ENCODE peak calls at places on chromosome 10, in eight cellular contexts. One of them, this sample, is unnamed.

GRCh38 chr10:101319241-101319915 is 34.6 kb upstream of the BTRC start:
- DNase-seq in GM23248: peak
- DNase-seq in GM23338: peak
- DNase-seq in PC-3: no peak
- DNase-seq in MM.1S: no peak
- DNase-seq in HCT116: no peak
- DNase-seq in OCI-LY7: no peak
- DNase-seq in hepatocyte: peak
- DNase-seq in this sample: peak

GRCh38 chr10:7818295-7819125 is at the start of gene TAF3:
- DNase-seq in GM23338: peak
- DNase-seq in MM.1S: peak
- DNase-seq in OCI-LY7: peak
- DNase-seq in GM23248: peak
- DNase-seq in PC-3: peak
- DNase-seq in hepatocyte: peak
- DNase-seq in HCT116: peak
- DNase-seq in this sample: peak

GRCh38 chr10:122338609-122339441 is 35.7 kb upstream of the PLEKHA1 start:
- DNase-seq in hepatocyte: no peak
- DNase-seq in GM23248: no peak
- DNase-seq in OCI-LY7: no peak
- DNase-seq in PC-3: no peak
- DNase-seq in GM23338: no peak
- DNase-seq in HCT116: no peak
- DNase-seq in MM.1S: no peak
- DNase-seq in this sample: no peak

GRCh38 chr10:127148933-127149220 is 47.5 kb downstream of the INSYN2A start:
- DNase-seq in GM23338: no peak
- DNase-seq in HCT116: peak
- DNase-seq in GM23248: peak
- DNase-seq in hepatocyte: no peak
- DNase-seq in OCI-LY7: no peak
- DNase-seq in PC-3: peak
- DNase-seq in MM.1S: no peak
- DNase-seq in this sample: no peak

GRCh38 chr10:17147884-17148494 is 18.4 kb upstream of the CUBN start:
- DNase-seq in OCI-LY7: no peak
- DNase-seq in GM23338: no peak
- DNase-seq in PC-3: no peak
- DNase-seq in hepatocyte: peak
- DNase-seq in MM.1S: no peak
- DNase-seq in HCT116: no peak
- DNase-seq in GM23248: no peak
- DNase-seq in this sample: no peak

GRCh38 chr10:75038335-75038734 is 73.1 kb upstream of the SAMD8 start:
- DNase-seq in OCI-LY7: no peak
- DNase-seq in GM23338: no peak
- DNase-seq in MM.1S: no peak
- DNase-seq in GM23248: peak
- DNase-seq in HCT116: no peak
- DNase-seq in PC-3: no peak
- DNase-seq in hepatocyte: no peak
- DNase-seq in this sample: no peak

GRCh38 chr10:95181731-95182130 is 12.3 kb upstream of the ACSM6 start:
- DNase-seq in OCI-LY7: no peak
- DNase-seq in GM23248: peak
- DNase-seq in hepatocyte: no peak
- DNase-seq in MM.1S: no peak
- DNase-seq in PC-3: peak
- DNase-seq in HCT116: no peak
- DNase-seq in GM23338: no peak
- DNase-seq in this sample: no peak

GRCh38 chr10:124649209-124649608 is 95.0 kb downstream of the FAM53B start:
- DNase-seq in PC-3: no peak
- DNase-seq in hepatocyte: no peak
- DNase-seq in HCT116: no peak
- DNase-seq in MM.1S: no peak
- DNase-seq in GM23338: no peak
- DNase-seq in OCI-LY7: no peak
- DNase-seq in GM23248: peak
- DNase-seq in this sample: no peak

GRCh38 chr10:30999084-30999712 is 32.5 kb downstream of the ZNF438 start:
- DNase-seq in hepatocyte: peak
- DNase-seq in HCT116: no peak
- DNase-seq in OCI-LY7: no peak
- DNase-seq in MM.1S: no peak
- DNase-seq in PC-3: peak
- DNase-seq in GM23338: no peak
- DNase-seq in GM23248: peak
- DNase-seq in this sample: no peak
- TF ChIP-seq EZH2phosphoT487 in hepatocyte: no peak
- TF ChIP-seq EZH2phosphoT487 in HCT116: no peak
- TF ChIP-seq EZH2phosphoT487 in OCI-LY7: no peak
- TF ChIP-seq EZH2phosphoT487 in MM.1S: no peak
- TF ChIP-seq EZH2phosphoT487 in PC-3: no peak
- TF ChIP-seq EZH2phosphoT487 in GM23338: no peak
- TF ChIP-seq EZH2phosphoT487 in GM23248: no peak
- TF ChIP-seq EZH2phosphoT487 in this sample: no peak

GRCh38 chr10:1141261-1141660 is 85.1 kb downstream of the WDR37 start:
- DNase-seq in PC-3: no peak
- DNase-seq in GM23338: no peak
- DNase-seq in HCT116: no peak
- DNase-seq in hepatocyte: no peak
- DNase-seq in GM23248: no peak
- DNase-seq in OCI-LY7: no peak
- DNase-seq in MM.1S: no peak
- DNase-seq in this sample: no peak

GRCh38 chr10:1141701-1142100 is 85.5 kb downstream of the WDR37 start:
- DNase-seq in hepatocyte: no peak
- DNase-seq in HCT116: no peak
- DNase-seq in OCI-LY7: no peak
- DNase-seq in GM23338: no peak
- DNase-seq in MM.1S: no peak
- DNase-seq in GM23248: no peak
- DNase-seq in PC-3: no peak
- DNase-seq in this sample: no peak

GRCh38 chr10:1137499-1138163 is 81.4 kb downstream of the WDR37 start:
- DNase-seq in HCT116: no peak
- DNase-seq in GM23338: no peak
- DNase-seq in hepatocyte: no peak
- DNase-seq in MM.1S: no peak
- DNase-seq in PC-3: no peak
- DNase-seq in GM23248: no peak
- DNase-seq in OCI-LY7: no peak
- DNase-seq in this sample: no peak

GRCh38 chr10:1138529-1138928 is 82.3 kb downstream of the WDR37 start:
- DNase-seq in MM.1S: no peak
- DNase-seq in GM23248: no peak
- DNase-seq in GM23338: no peak
- DNase-seq in hepatocyte: no peak
- DNase-seq in PC-3: no peak
- DNase-seq in OCI-LY7: no peak
- DNase-seq in HCT116: no peak
- DNase-seq in this sample: no peak

DNA sequence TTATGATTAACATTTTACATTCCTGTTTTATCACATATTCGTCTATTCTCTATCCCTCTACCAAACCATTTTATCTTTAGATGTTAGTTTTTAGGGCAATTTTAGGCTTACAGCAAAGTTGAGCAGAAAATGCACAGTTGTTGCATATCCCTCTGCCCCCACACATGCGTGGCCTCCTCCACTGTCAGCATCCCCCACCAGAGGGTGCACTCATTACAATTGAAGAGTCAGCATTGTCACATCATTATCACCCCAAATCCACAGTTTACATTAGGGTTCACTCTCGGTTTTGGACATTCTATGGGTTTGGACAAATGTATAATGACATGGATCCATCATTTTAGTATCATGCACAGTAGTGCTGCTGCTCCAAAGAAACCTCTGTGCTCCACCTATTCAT is 86.4 kb downstream of the WDR37 start:
- DNase-seq in OCI-LY7: peak
- DNase-seq in GM23248: no peak
- DNase-seq in MM.1S: no peak
- DNase-seq in hepatocyte: no peak
- DNase-seq in PC-3: no peak
- DNase-seq in HCT116: no peak
- DNase-seq in GM23338: peak
- DNase-seq in this sample: peak
- TF ChIP-seq EZH2phosphoT487 in OCI-LY7: no peak
- TF ChIP-seq EZH2phosphoT487 in GM23248: no peak
- TF ChIP-seq EZH2phosphoT487 in MM.1S: no peak
- TF ChIP-seq EZH2phosphoT487 in hepatocyte: no peak
- TF ChIP-seq EZH2phosphoT487 in PC-3: no peak
- TF ChIP-seq EZH2phosphoT487 in HCT116: no peak
- TF ChIP-seq EZH2phosphoT487 in GM23338: no peak
- TF ChIP-seq EZH2phosphoT487 in this sample: no peak

GRCh38 chr10:117763528-117763927 is 221.0 kb downstream of the EMX2 start:
- DNase-seq in OCI-LY7: no peak
- DNase-seq in HCT116: no peak
- DNase-seq in GM23248: no peak
- DNase-seq in hepatocyte: no peak
- DNase-seq in PC-3: no peak
- DNase-seq in MM.1S: no peak
- DNase-seq in GM23338: no peak
- DNase-seq in this sample: no peak
- TF ChIP-seq EZH2phosphoT487 in OCI-LY7: no peak
- TF ChIP-seq EZH2phosphoT487 in HCT116: no peak
- TF ChIP-seq EZH2phosphoT487 in GM23248: no peak
- TF ChIP-seq EZH2phosphoT487 in hepatocyte: no peak
- TF ChIP-seq EZH2phosphoT487 in PC-3: no peak
- TF ChIP-seq EZH2phosphoT487 in MM.1S: no peak
- TF ChIP-seq EZH2phosphoT487 in GM23338: no peak
- TF ChIP-seq EZH2phosphoT487 in this sample: no peak

GRCh38 chr10:54559498-54559897 is 241.5 kb downstream of the PCDH15 start:
- DNase-seq in MM.1S: no peak
- DNase-seq in hepatocyte: no peak
- DNase-seq in OCI-LY7: no peak
- DNase-seq in PC-3: peak
- DNase-seq in HCT116: no peak
- DNase-seq in GM23338: no peak
- DNase-seq in GM23248: no peak
- DNase-seq in this sample: no peak
- TF ChIP-seq EZH2phosphoT487 in MM.1S: no peak
- TF ChIP-seq EZH2phosphoT487 in hepatocyte: no peak
- TF ChIP-seq EZH2phosphoT487 in OCI-LY7: no peak
- TF ChIP-seq EZH2phosphoT487 in PC-3: no peak
- TF ChIP-seq EZH2phosphoT487 in HCT116: no peak
- TF ChIP-seq EZH2phosphoT487 in GM23338: no peak
- TF ChIP-seq EZH2phosphoT487 in GM23248: no peak
- TF ChIP-seq EZH2phosphoT487 in this sample: no peak

GRCh38 chr10:132451506-132452215 is 54.7 kb downstream of the PWWP2B start:
- DNase-seq in PC-3: no peak
- DNase-seq in GM23338: no peak
- DNase-seq in OCI-LY7: no peak
- DNase-seq in GM23248: no peak
- DNase-seq in hepatocyte: no peak
- DNase-seq in HCT116: no peak
- DNase-seq in MM.1S: no peak
- DNase-seq in this sample: no peak
- TF ChIP-seq EZH2phosphoT487 in PC-3: no peak
- TF ChIP-seq EZH2phosphoT487 in GM23338: no peak
- TF ChIP-seq EZH2phosphoT487 in OCI-LY7: no peak
- TF ChIP-seq EZH2phosphoT487 in GM23248: no peak
- TF ChIP-seq EZH2phosphoT487 in hepatocyte: no peak
- TF ChIP-seq EZH2phosphoT487 in HCT116: no peak
- TF ChIP-seq EZH2phosphoT487 in MM.1S: no peak
- TF ChIP-seq EZH2phosphoT487 in this sample: no peak

GRCh38 chr10:78010278-78010677 is 19.0 kb downstream of the POLR3A start:
- DNase-seq in PC-3: no peak
- DNase-seq in GM23248: no peak
- DNase-seq in OCI-LY7: no peak
- DNase-seq in MM.1S: no peak
- DNase-seq in GM23338: no peak
- DNase-seq in HCT116: no peak
- DNase-seq in hepatocyte: no peak
- DNase-seq in this sample: no peak

GRCh38 chr10:78011065-78011464 is 18.2 kb downstream of the POLR3A start:
- DNase-seq in HCT116: no peak
- DNase-seq in PC-3: no peak
- DNase-seq in GM23248: no peak
- DNase-seq in MM.1S: no peak
- DNase-seq in hepatocyte: no peak
- DNase-seq in GM23338: no peak
- DNase-seq in OCI-LY7: no peak
- DNase-seq in this sample: no peak

GRCh38 chr10:78009662-78010061 is 19.7 kb downstream of the POLR3A start:
- DNase-seq in GM23338: no peak
- DNase-seq in HCT116: no peak
- DNase-seq in GM23248: no peak
- DNase-seq in hepatocyte: no peak
- DNase-seq in OCI-LY7: no peak
- DNase-seq in PC-3: no peak
- DNase-seq in MM.1S: no peak
- DNase-seq in this sample: no peak

GRCh38 chr10:78015546-78015945 is 13.8 kb downstream of the POLR3A start:
- DNase-seq in OCI-LY7: no peak
- DNase-seq in GM23338: no peak
- DNase-seq in GM23248: no peak
- DNase-seq in MM.1S: no peak
- DNase-seq in hepatocyte: no peak
- DNase-seq in HCT116: no peak
- DNase-seq in PC-3: no peak
- DNase-seq in this sample: no peak

GRCh38 chr10:78013564-78013963 is 15.8 kb downstream of the POLR3A start:
- DNase-seq in OCI-LY7: no peak
- DNase-seq in MM.1S: no peak
- DNase-seq in GM23338: no peak
- DNase-seq in GM23248: no peak
- DNase-seq in HCT116: no peak
- DNase-seq in hepatocyte: no peak
- DNase-seq in PC-3: no peak
- DNase-seq in this sample: no peak
- TF ChIP-seq EZH2phosphoT487 in OCI-LY7: no peak
- TF ChIP-seq EZH2phosphoT487 in MM.1S: no peak
- TF ChIP-seq EZH2phosphoT487 in GM23338: no peak
- TF ChIP-seq EZH2phosphoT487 in GM23248: no peak
- TF ChIP-seq EZH2phosphoT487 in HCT116: no peak
- TF ChIP-seq EZH2phosphoT487 in hepatocyte: no peak
- TF ChIP-seq EZH2phosphoT487 in PC-3: no peak
- TF ChIP-seq EZH2phosphoT487 in this sample: no peak

GRCh38 chr10:112402917-112403316 is 29.0 kb downstream of the ACSL5 start:
- DNase-seq in GM23248: no peak
- DNase-seq in PC-3: no peak
- DNase-seq in MM.1S: no peak
- DNase-seq in GM23338: no peak
- DNase-seq in HCT116: no peak
- DNase-seq in OCI-LY7: no peak
- DNase-seq in hepatocyte: no peak
- DNase-seq in this sample: no peak
- TF ChIP-seq EZH2phosphoT487 in GM23248: no peak
- TF ChIP-seq EZH2phosphoT487 in PC-3: no peak
- TF ChIP-seq EZH2phosphoT487 in MM.1S: no peak
- TF ChIP-seq EZH2phosphoT487 in GM23338: no peak
- TF ChIP-seq EZH2phosphoT487 in HCT116: no peak
- TF ChIP-seq EZH2phosphoT487 in OCI-LY7: no peak
- TF ChIP-seq EZH2phosphoT487 in hepatocyte: no peak
- TF ChIP-seq EZH2phosphoT487 in this sample: no peak

DNA sequence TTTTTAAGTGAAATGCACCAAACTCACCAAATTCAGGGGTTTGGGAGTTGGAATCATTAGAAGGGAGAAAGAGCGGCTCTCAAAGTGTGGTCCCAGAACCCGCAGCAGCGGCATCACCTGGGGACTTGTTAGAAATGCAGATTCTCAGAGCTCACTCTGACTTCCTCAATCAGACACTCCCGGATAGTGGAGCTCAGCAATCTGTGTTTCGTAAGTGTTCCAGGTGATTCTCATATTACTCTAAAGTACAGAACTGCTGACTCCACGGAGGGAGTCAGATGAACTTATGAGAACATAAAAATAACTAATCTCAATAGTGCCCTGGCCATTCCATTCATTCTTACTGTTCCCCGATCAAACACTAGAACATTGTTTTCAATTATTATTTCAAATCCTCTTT is 358.7 kb upstream of the MYO3A start:
- DNase-seq in hepatocyte: no peak
- DNase-seq in PC-3: no peak
- DNase-seq in GM23248: no peak
- DNase-seq in MM.1S: no peak
- DNase-seq in OCI-LY7: no peak
- DNase-seq in GM23338: peak
- DNase-seq in HCT116: no peak
- DNase-seq in this sample: no peak
- TF ChIP-seq EZH2phosphoT487 in hepatocyte: no peak
- TF ChIP-seq EZH2phosphoT487 in PC-3: no peak
- TF ChIP-seq EZH2phosphoT487 in GM23248: no peak
- TF ChIP-seq EZH2phosphoT487 in MM.1S: no peak
- TF ChIP-seq EZH2phosphoT487 in OCI-LY7: no peak
- TF ChIP-seq EZH2phosphoT487 in GM23338: no peak
- TF ChIP-seq EZH2phosphoT487 in HCT116: no peak
- TF ChIP-seq EZH2phosphoT487 in this sample: no peak